ENCODE peak calls at places on chromosomes 6 and 20, in eight cellular contexts. C is T-helper 2 cell, P is NCI-H1105, E is AML-193, K is B cell, V is A172, T is kidney tubule cell, X is mammary epithelial cell. H is an unnamed sample.

GRCh38 chr6:48866681-48867080 is 596.4 kb downstream of the MMUT start:
- DNase-seq in P (no peak), T (no peak), E (no peak), V (no peak), X (no peak), C (no peak), K (no peak), H (no peak)

GRCh38 chr6:146905313-146905712 is 298.9 kb upstream of the STXBP5 start:
- DNase-seq in T (peak; percentile 81), X (peak; percentile 86), P (peak; percentile 94), V (peak; percentile 82), E (no peak), K (no peak), C (no peak), H (no peak)

GRCh38 chr6:88266126-88266525 is 100.0 kb upstream of the CNR1 start:
- DNase-seq in T (no peak), P (no peak), E (no peak), K (no peak), C (no peak), X (no peak), V (no peak), H (peak; percentile 53)

GRCh38 chr6:144321839-144322591 is 36.9 kb downstream of the UTRN start:
- DNase-seq in T (peak; percentile 49), V (peak; percentile 36), P (no peak), K (no peak), C (no peak), E (no peak), X (no peak), H (no peak)

GRCh38 chr6:30687659-30688431 is 1.4 kb upstream of the PPP1R18 start:
- DNase-seq in V (peak; percentile 46), K (no peak), X (no peak), E (no peak), T (no peak), P (peak; percentile 37), C (no peak), H (no peak)

GRCh38 chr20:12090920-12091319 is 173.2 kb downstream of the BTBD3 start:
- DNase-seq in E (peak; percentile 44), C (no peak), K (no peak), X (no peak), T (peak; percentile 19), P (no peak), V (no peak), H (no peak)

GRCh38 chr6:109434456-109434855 is 6.0 kb downstream of the PPIL6 start:
- DNase-seq in E (no peak), T (no peak), C (no peak), P (no peak), V (no peak), X (no peak), K (no peak), H (no peak)

GRCh38 chr6:118635909-118636735 is 15.3 kb downstream of the CEP85L start:
- DNase-seq in T (no peak), C (no peak), E (no peak), X (no peak), K (no peak), V (no peak), P (no peak), H (no peak)

GRCh38 chr20:16692442-16692841 is 37.4 kb upstream of the SNRPB2 start:
- DNase-seq in X (peak; percentile 1), C (no peak), P (no peak), V (no peak), K (no peak), T (no peak), E (no peak), H (no peak)

GRCh38 chr6:44030812-44031454 is 96.3 kb downstream of the MRPL14 start:
- DNase-seq in T (no peak), P (no peak), K (peak; percentile 27), X (no peak), E (no peak), V (no peak), C (no peak), H (no peak)

GRCh38 chr20:17808357-17808756 is 108.6 kb downstream of the BANF2 start:
- DNase-seq in E (no peak), T (no peak), V (no peak), X (no peak), C (no peak), K (no peak), P (no peak), H (no peak)

GRCh38 chr6:16769986-16770376 is 8.7 kb upstream of the ATXN1 start:
- DNase-seq in X (peak; percentile 22), C (no peak), P (no peak), E (no peak), K (no peak), T (no peak), V (peak; percentile 81), H (no peak)

GRCh38 chr6:74927299-74927698 is 278.6 kb downstream of the COL12A1 start:
- DNase-seq in P (no peak), X (no peak), K (no peak), E (no peak), C (no peak), T (no peak), V (no peak), H (no peak)

GRCh38 chr6:97705568-97705967 is 422.6 kb upstream of the MMS22L start:
- DNase-seq in K (no peak), C (no peak), X (no peak), T (no peak), P (no peak), V (no peak), E (no peak), H (no peak)

H was measured in NCI-H1694 treated with DMSO at 0.1 percent for 48 hours.